ENCODE peak calls at places on chromosome 17, in five cellular contexts. One of them, this sample, is unnamed.

GRCh38 chr17:41009301-41009760 is 403 bp upstream of the KRTAP3-1 start:
- DNase-seq in HEK293T: no peak
- DNase-seq in SK-N-SH: no peak
- DNase-seq in GM12878: no peak
- DNase-seq in HepG2: peak
- DNase-seq in this sample: no peak

GRCh38 chr17:81000631-81001357 is 9.2 kb downstream of the CHMP6 start:
- DNase-seq in HEK293T: no peak
- DNase-seq in SK-N-SH: peak
- DNase-seq in GM12878: no peak
- DNase-seq in HepG2: peak
- DNase-seq in this sample: no peak

GRCh38 chr17:55931448-55931847 is 180.6 kb downstream of the PCTP start:
- DNase-seq in HEK293T: no peak
- DNase-seq in SK-N-SH: no peak
- DNase-seq in GM12878: no peak
- DNase-seq in HepG2: no peak
- DNase-seq in this sample: no peak

GRCh38 chr17:33106525-33107162 is 115.0 kb downstream of the SPACA3 start:
- DNase-seq in HEK293T: no peak
- DNase-seq in SK-N-SH: no peak
- DNase-seq in GM12878: no peak
- DNase-seq in HepG2: no peak
- DNase-seq in this sample: no peak

GRCh38 chr17:80260791-80261158 is at the start of gene RNF213:
- DNase-seq in HEK293T: peak
- DNase-seq in SK-N-SH: peak
- DNase-seq in GM12878: no peak
- DNase-seq in HepG2: no peak
- DNase-seq in this sample: peak

GRCh38 chr17:65474658-65475057 is 86.8 kb downstream of the AXIN2 start:
- DNase-seq in HEK293T: no peak
- DNase-seq in SK-N-SH: no peak
- DNase-seq in GM12878: no peak
- DNase-seq in HepG2: no peak
- DNase-seq in this sample: peak

GRCh38 chr17:74833501-74834361 is 26.0 kb downstream of the GRIN2C start:
- DNase-seq in HEK293T: no peak
- DNase-seq in SK-N-SH: peak
- DNase-seq in GM12878: no peak
- DNase-seq in HepG2: no peak
- DNase-seq in this sample: no peak

GRCh38 chr17:45382226-45382625 is 50.4 kb downstream of the ARHGAP27 start:
- DNase-seq in HEK293T: no peak
- DNase-seq in SK-N-SH: no peak
- DNase-seq in GM12878: no peak
- DNase-seq in HepG2: no peak
- DNase-seq in this sample: no peak

GRCh38 chr17:74623693-74624093 is at the start of gene CD300E:
- DNase-seq in HEK293T: no peak
- DNase-seq in SK-N-SH: no peak
- DNase-seq in GM12878: no peak
- DNase-seq in HepG2: no peak
- DNase-seq in this sample: no peak

GRCh38 chr17:17689312-17689711 is 8.1 kb downstream of the RAI1 start:
- DNase-seq in HEK293T: no peak
- DNase-seq in SK-N-SH: no peak
- DNase-seq in GM12878: no peak
- DNase-seq in HepG2: no peak
- DNase-seq in this sample: no peak

GRCh38 chr17:1562178-1562643 is 381 bp downstream of the PITPNA start:
- DNase-seq in HEK293T: no peak
- DNase-seq in SK-N-SH: peak
- DNase-seq in GM12878: no peak
- DNase-seq in HepG2: no peak
- DNase-seq in this sample: peak

GRCh38 chr17:2042355-2042929 is 620 bp downstream of the OVCA2 start:
- DNase-seq in HEK293T: peak
- DNase-seq in SK-N-SH: peak
- DNase-seq in GM12878: no peak
- DNase-seq in HepG2: no peak
- DNase-seq in this sample: peak

GRCh38 chr17:73647331-73647730 is 3.1 kb upstream of the SDK2 start:
- DNase-seq in HEK293T: no peak
- DNase-seq in SK-N-SH: no peak
- DNase-seq in GM12878: no peak
- DNase-seq in HepG2: no peak
- DNase-seq in this sample: no peak

GRCh38 chr17:71527311-71527710 is 593.5 kb upstream of the SOX9 start:
- DNase-seq in HEK293T: no peak
- DNase-seq in SK-N-SH: no peak
- DNase-seq in GM12878: no peak
- DNase-seq in HepG2: no peak
- DNase-seq in this sample: no peak

GRCh38 chr17:72665841-72666518 is 426.5 kb downstream of the SLC39A11 start:
- DNase-seq in HEK293T: no peak
- DNase-seq in SK-N-SH: no peak
- DNase-seq in GM12878: no peak
- DNase-seq in HepG2: no peak
- DNase-seq in this sample: no peak

GRCh38 chr17:81342062-81342699 is 47.1 kb upstream of the SLC38A10 start:
- DNase-seq in HEK293T: no peak
- DNase-seq in SK-N-SH: no peak
- DNase-seq in GM12878: no peak
- DNase-seq in HepG2: no peak
- DNase-seq in this sample: no peak

GRCh38 chr17:30600062-30600829 is 123.0 kb downstream of the GOSR1 start:
- DNase-seq in HEK293T: peak
- DNase-seq in SK-N-SH: peak
- DNase-seq in GM12878: peak
- DNase-seq in HepG2: peak
- DNase-seq in this sample: no peak

GRCh38 chr17:73231363-73231762 is 30.3 kb downstream of the CPSF4L start:
- DNase-seq in HEK293T: peak
- DNase-seq in SK-N-SH: peak
- DNase-seq in GM12878: no peak
- DNase-seq in HepG2: no peak
- DNase-seq in this sample: no peak

GRCh38 chr17:56808503-56808902 is 25.2 kb downstream of the C17orf67 start:
- DNase-seq in HEK293T: no peak
- DNase-seq in SK-N-SH: no peak
- DNase-seq in GM12878: no peak
- DNase-seq in HepG2: no peak
- DNase-seq in this sample: no peak

GRCh38 chr17:80872011-80872929 is 119.4 kb upstream of the CHMP6 start:
- DNase-seq in HEK293T: no peak
- DNase-seq in SK-N-SH: no peak
- DNase-seq in GM12878: no peak
- DNase-seq in HepG2: no peak
- DNase-seq in this sample: no peak

GRCh38 chr17:50471009-50471905 is 2.6 kb upstream of the CHAD start:
- DNase-seq in HEK293T: no peak
- DNase-seq in SK-N-SH: no peak
- DNase-seq in GM12878: no peak
- DNase-seq in HepG2: no peak
- DNase-seq in this sample: no peak

GRCh38 chr17:6523809-6524355 is 32.5 kb downstream of the PITPNM3 start:
- DNase-seq in HEK293T: no peak
- DNase-seq in SK-N-SH: no peak
- DNase-seq in GM12878: no peak
- DNase-seq in HepG2: no peak
- DNase-seq in this sample: no peak

GRCh38 chr17:78621720-78622490 is 44.7 kb upstream of the DNAH17 start:
- DNase-seq in HEK293T: no peak
- DNase-seq in SK-N-SH: no peak
- DNase-seq in GM12878: no peak
- DNase-seq in HepG2: no peak
- DNase-seq in this sample: no peak

GRCh38 chr17:61757168-61757567 is 106.2 kb downstream of the BRIP1 start:
- DNase-seq in HEK293T: no peak
- DNase-seq in SK-N-SH: no peak
- DNase-seq in GM12878: peak
- DNase-seq in HepG2: no peak
- DNase-seq in this sample: no peak

GRCh38 chr17:80389011-80389995 is 25.7 kb upstream of the ENDOV start:
- DNase-seq in HEK293T: no peak
- DNase-seq in SK-N-SH: peak
- DNase-seq in GM12878: no peak
- DNase-seq in HepG2: no peak
- DNase-seq in this sample: no peak

GRCh38 chr17:76240461-76241204 is at the start of gene RNF157:
- DNase-seq in HEK293T: peak
- DNase-seq in SK-N-SH: peak
- DNase-seq in GM12878: no peak
- DNase-seq in HepG2: peak
- DNase-seq in this sample: peak

GRCh38 chr17:74815671-74816370 is 39.7 kb upstream of the NAT9 start:
- DNase-seq in HEK293T: peak
- DNase-seq in SK-N-SH: no peak
- DNase-seq in GM12878: no peak
- DNase-seq in HepG2: no peak
- DNase-seq in this sample: peak

GRCh38 chr17:6651483-6652452 is at the start of the genes C17orf100 and MED31:
- DNase-seq in HEK293T: peak
- DNase-seq in SK-N-SH: peak
- DNase-seq in GM12878: peak
- DNase-seq in HepG2: peak
- DNase-seq in this sample: peak

GRCh38 chr17:16286947-16287562 is 66.2 kb downstream of the CENPV start:
- DNase-seq in HEK293T: no peak
- DNase-seq in SK-N-SH: no peak
- DNase-seq in GM12878: peak
- DNase-seq in HepG2: no peak
- DNase-seq in this sample: no peak

GRCh38 chr17:78933025-78933958 is 8.1 kb upstream of the TIMP2 start:
- DNase-seq in HEK293T: peak
- DNase-seq in SK-N-SH: peak
- DNase-seq in GM12878: peak
- DNase-seq in HepG2: peak
- DNase-seq in this sample: no peak

GRCh38 chr17:70130274-70130673 is 39.1 kb upstream of the KCNJ2 start:
- DNase-seq in HEK293T: no peak
- DNase-seq in SK-N-SH: peak
- DNase-seq in GM12878: no peak
- DNase-seq in HepG2: no peak
- DNase-seq in this sample: no peak

GRCh38 chr17:49287481-49287880 is 56.9 kb upstream of the PHOSPHO1 start:
- DNase-seq in HEK293T: no peak
- DNase-seq in SK-N-SH: no peak
- DNase-seq in GM12878: no peak
- DNase-seq in HepG2: no peak
- DNase-seq in this sample: no peak

GRCh38 chr17:32636593-32637218 is 149.9 kb downstream of the CDK5R1 start:
- DNase-seq in HEK293T: no peak
- DNase-seq in SK-N-SH: no peak
- DNase-seq in GM12878: no peak
- DNase-seq in HepG2: no peak
- DNase-seq in this sample: no peak

GRCh38 chr17:79789943-79790804 is 6.7 kb downstream of the CBX8 start:
- DNase-seq in HEK293T: peak
- DNase-seq in SK-N-SH: peak
- DNase-seq in GM12878: no peak
- DNase-seq in HepG2: no peak
- DNase-seq in this sample: peak

GRCh38 chr17:78325076-78325712 is 34.7 kb downstream of the SOCS3 start:
- DNase-seq in HEK293T: no peak
- DNase-seq in SK-N-SH: no peak
- DNase-seq in GM12878: no peak
- DNase-seq in HepG2: no peak
- DNase-seq in this sample: no peak

GRCh38 chr17:9860851-9861250 is 35.1 kb downstream of the GLP2R start:
- DNase-seq in HEK293T: no peak
- DNase-seq in SK-N-SH: no peak
- DNase-seq in GM12878: no peak
- DNase-seq in HepG2: no peak
- DNase-seq in this sample: no peak

DNA sequence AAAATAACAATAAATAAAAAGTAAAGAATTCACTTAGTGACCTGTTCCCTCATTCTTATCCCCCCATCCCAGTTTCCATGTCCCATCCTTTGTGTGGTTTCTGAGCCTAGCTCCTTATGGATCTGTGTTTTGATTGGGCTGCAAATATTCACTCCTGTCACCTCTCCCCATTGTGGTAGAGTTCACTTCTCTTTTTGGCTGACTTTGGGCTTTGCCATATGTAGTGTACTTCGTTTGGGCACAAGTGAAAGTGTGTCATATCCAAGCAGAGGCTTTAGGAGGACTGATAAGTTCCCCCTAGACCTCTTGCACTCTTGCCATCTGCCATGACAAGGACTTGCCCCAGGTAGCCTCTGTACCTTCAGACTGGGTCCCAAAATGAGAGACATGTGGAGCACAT is 13.1 kb upstream of the DHRS7B start:
- DNase-seq in HEK293T: no peak
- DNase-seq in SK-N-SH: no peak
- DNase-seq in GM12878: no peak
- DNase-seq in HepG2: no peak
- DNase-seq in this sample: no peak
- TF ChIP-seq FOXM1 in HEK293T: no peak
- TF ChIP-seq FOXM1 in SK-N-SH: no peak
- TF ChIP-seq FOXM1 in GM12878: no peak
- TF ChIP-seq FOXM1 in HepG2: no peak
- TF ChIP-seq FOXM1 in this sample: no peak

DNA sequence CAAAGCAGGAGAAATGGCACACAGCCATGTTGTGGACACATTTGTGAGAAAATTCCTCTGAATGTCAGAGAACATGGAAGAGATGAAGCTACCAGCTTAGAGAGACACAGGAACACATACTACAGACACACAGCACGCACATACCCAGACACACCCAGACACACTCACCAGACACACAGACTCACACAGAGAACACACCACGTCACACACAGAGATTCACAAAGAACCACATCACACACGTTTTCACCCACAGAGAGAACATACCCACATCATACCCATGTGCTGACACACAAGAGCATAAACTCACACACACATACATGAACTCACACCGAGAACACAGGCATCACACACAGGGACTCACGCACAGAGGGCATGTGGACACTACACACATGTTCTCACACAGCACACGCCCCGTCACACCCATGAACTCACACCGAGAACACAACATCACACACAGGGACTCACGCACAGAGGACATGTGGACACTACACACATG is 124.9 kb downstream of the METRNL start:
- DNase-seq in HEK293T: no peak
- DNase-seq in SK-N-SH: no peak
- DNase-seq in GM12878: no peak
- DNase-seq in HepG2: no peak
- DNase-seq in this sample: no peak
- TF ChIP-seq FOXM1 in HEK293T: no peak
- TF ChIP-seq FOXM1 in SK-N-SH: no peak
- TF ChIP-seq FOXM1 in GM12878: no peak
- TF ChIP-seq FOXM1 in HepG2: no peak
- TF ChIP-seq FOXM1 in this sample: no peak

GRCh38 chr17:12644623-12645022 is 21.1 kb upstream of the MYOCD start:
- DNase-seq in HEK293T: no peak
- DNase-seq in SK-N-SH: no peak
- DNase-seq in GM12878: no peak
- DNase-seq in HepG2: no peak
- DNase-seq in this sample: no peak
- TF ChIP-seq FOXM1 in HEK293T: no peak
- TF ChIP-seq FOXM1 in SK-N-SH: no peak
- TF ChIP-seq FOXM1 in GM12878: no peak
- TF ChIP-seq FOXM1 in HepG2: no peak
- TF ChIP-seq FOXM1 in this sample: no peak

GRCh38 chr17:52158450-52159042 is at the start of gene CA10:
- DNase-seq in HEK293T: no peak
- DNase-seq in SK-N-SH: peak
- DNase-seq in GM12878: no peak
- DNase-seq in HepG2: no peak
- DNase-seq in this sample: no peak
- TF ChIP-seq FOXM1 in HEK293T: no peak
- TF ChIP-seq FOXM1 in SK-N-SH: no peak
- TF ChIP-seq FOXM1 in GM12878: no peak
- TF ChIP-seq FOXM1 in HepG2: no peak
- TF ChIP-seq FOXM1 in this sample: no peak

This sample was measured in K562.